ENCODE peak calls at places on chromosome 3, in six cellular contexts. One of them, this sample, is unnamed.

GRCh38 chr3:17894434-17895060 is 152.1 kb upstream of the TBC1D5 start:
- DNase-seq in adrenal gland: no peak
- DNase-seq in AG04449: no peak
- DNase-seq in omental fat pad: no peak
- DNase-seq in endothelial cell of umbilical vein: no peak
- DNase-seq in B cell: no peak
- DNase-seq in this sample: no peak

GRCh38 chr3:126436826-126437717 is 38.6 kb downstream of the ZXDC start:
- DNase-seq in adrenal gland: peak; percentile 8
- DNase-seq in AG04449: no peak
- DNase-seq in omental fat pad: no peak
- DNase-seq in endothelial cell of umbilical vein: no peak
- DNase-seq in B cell: no peak
- DNase-seq in this sample: no peak

GRCh38 chr3:122577409-122578028 is at the start of gene PARP15:
- DNase-seq in adrenal gland: no peak
- DNase-seq in AG04449: no peak
- DNase-seq in omental fat pad: no peak
- DNase-seq in endothelial cell of umbilical vein: peak; percentile 24
- DNase-seq in B cell: no peak
- DNase-seq in this sample: no peak

GRCh38 chr3:23806322-23807160 is 786 bp downstream of the UBE2E1 start:
- DNase-seq in adrenal gland: peak; percentile 36
- DNase-seq in AG04449: no peak
- DNase-seq in omental fat pad: no peak
- DNase-seq in endothelial cell of umbilical vein: peak; percentile 35
- DNase-seq in B cell: peak; percentile 76
- DNase-seq in this sample: peak; percentile 34

GRCh38 chr3:59809016-59809415 is 759.2 kb upstream of the CFAP20DC start:
- DNase-seq in adrenal gland: no peak
- DNase-seq in AG04449: peak; percentile 10
- DNase-seq in omental fat pad: no peak
- DNase-seq in endothelial cell of umbilical vein: no peak
- DNase-seq in B cell: no peak
- DNase-seq in this sample: no peak

GRCh38 chr3:152472606-152472954 is 203.9 kb downstream of the MBNL1 start:
- DNase-seq in adrenal gland: no peak
- DNase-seq in AG04449: no peak
- DNase-seq in omental fat pad: no peak
- DNase-seq in endothelial cell of umbilical vein: no peak
- DNase-seq in B cell: no peak
- DNase-seq in this sample: no peak

GRCh38 chr3:117628896-117629295 is 919.3 kb downstream of the TUSC7 start:
- DNase-seq in adrenal gland: no peak
- DNase-seq in AG04449: peak; percentile 17
- DNase-seq in omental fat pad: no peak
- DNase-seq in endothelial cell of umbilical vein: peak; percentile 95
- DNase-seq in B cell: no peak
- DNase-seq in this sample: no peak

GRCh38 chr3:13479332-13479581 is 849 bp upstream of the HDAC11 start:
- DNase-seq in adrenal gland: peak; percentile 48
- DNase-seq in AG04449: no peak
- DNase-seq in omental fat pad: no peak
- DNase-seq in endothelial cell of umbilical vein: no peak
- DNase-seq in B cell: peak; percentile 62
- DNase-seq in this sample: peak; percentile 52

GRCh38 chr3:193190387-193190786 is 50.6 kb upstream of the PLAAT1 start:
- DNase-seq in adrenal gland: peak; percentile 20
- DNase-seq in AG04449: no peak
- DNase-seq in omental fat pad: no peak
- DNase-seq in endothelial cell of umbilical vein: peak; percentile 56
- DNase-seq in B cell: no peak
- DNase-seq in this sample: no peak

GRCh38 chr3:78880588-78881461 is 887.0 kb downstream of the ROBO1 start:
- DNase-seq in adrenal gland: no peak
- DNase-seq in AG04449: no peak
- DNase-seq in omental fat pad: no peak
- DNase-seq in endothelial cell of umbilical vein: no peak
- DNase-seq in B cell: no peak
- DNase-seq in this sample: no peak

GRCh38 chr3:45608885-45609284 is 14.3 kb downstream of the LIMD1 start:
- DNase-seq in adrenal gland: no peak
- DNase-seq in AG04449: no peak
- DNase-seq in omental fat pad: no peak
- DNase-seq in endothelial cell of umbilical vein: no peak
- DNase-seq in B cell: no peak
- DNase-seq in this sample: no peak

GRCh38 chr3:56547486-56547885 is 9.5 kb upstream of the CCDC66 start:
- DNase-seq in adrenal gland: no peak
- DNase-seq in AG04449: no peak
- DNase-seq in omental fat pad: no peak
- DNase-seq in endothelial cell of umbilical vein: peak; percentile 12
- DNase-seq in B cell: no peak
- DNase-seq in this sample: no peak

GRCh38 chr3:61719278-61719977 is 158.1 kb downstream of the PTPRG start:
- DNase-seq in adrenal gland: no peak
- DNase-seq in AG04449: no peak
- DNase-seq in omental fat pad: no peak
- DNase-seq in endothelial cell of umbilical vein: no peak
- DNase-seq in B cell: no peak
- DNase-seq in this sample: no peak

GRCh38 chr3:3038201-3038991 is 71.8 kb downstream of the IL5RA start:
- DNase-seq in adrenal gland: no peak
- DNase-seq in AG04449: no peak
- DNase-seq in omental fat pad: no peak
- DNase-seq in endothelial cell of umbilical vein: no peak
- DNase-seq in B cell: no peak
- DNase-seq in this sample: no peak

GRCh38 chr3:62732183-62732904 is 142.9 kb downstream of the CADPS start:
- DNase-seq in adrenal gland: no peak
- DNase-seq in AG04449: no peak
- DNase-seq in omental fat pad: no peak
- DNase-seq in endothelial cell of umbilical vein: no peak
- DNase-seq in B cell: no peak
- DNase-seq in this sample: no peak

GRCh38 chr3:1092771-1093170 is at the start of gene CNTN6:
- DNase-seq in adrenal gland: no peak
- DNase-seq in AG04449: no peak
- DNase-seq in omental fat pad: no peak
- DNase-seq in endothelial cell of umbilical vein: no peak
- DNase-seq in B cell: no peak
- DNase-seq in this sample: no peak

GRCh38 chr3:5231536-5231935 is 44.0 kb downstream of the EDEM1 start:
- DNase-seq in adrenal gland: no peak
- DNase-seq in AG04449: no peak
- DNase-seq in omental fat pad: no peak
- DNase-seq in endothelial cell of umbilical vein: no peak
- DNase-seq in B cell: no peak
- DNase-seq in this sample: no peak

GRCh38 chr3:110969229-110970211 is 102.1 kb upstream of the NECTIN3 start:
- DNase-seq in adrenal gland: no peak
- DNase-seq in AG04449: no peak
- DNase-seq in omental fat pad: no peak
- DNase-seq in endothelial cell of umbilical vein: no peak
- DNase-seq in B cell: no peak
- DNase-seq in this sample: no peak

GRCh38 chr3:49662720-49663413 is 11.3 kb upstream of the APEH start:
- DNase-seq in adrenal gland: no peak
- DNase-seq in AG04449: no peak
- DNase-seq in omental fat pad: no peak
- DNase-seq in endothelial cell of umbilical vein: no peak
- DNase-seq in B cell: no peak
- DNase-seq in this sample: no peak

GRCh38 chr3:139231555-139232281 is 112.1 kb upstream of the MRPS22 start:
- DNase-seq in adrenal gland: no peak
- DNase-seq in AG04449: no peak
- DNase-seq in omental fat pad: no peak
- DNase-seq in endothelial cell of umbilical vein: no peak
- DNase-seq in B cell: no peak
- DNase-seq in this sample: no peak

GRCh38 chr3:100002599-100003350 is 111.5 kb downstream of the FILIP1L start:
- DNase-seq in adrenal gland: peak; percentile 36
- DNase-seq in AG04449: peak; percentile 82
- DNase-seq in omental fat pad: no peak
- DNase-seq in endothelial cell of umbilical vein: peak; percentile 81
- DNase-seq in B cell: no peak
- DNase-seq in this sample: no peak

GRCh38 chr3:102129774-102130608 is 280.7 kb downstream of the NFKBIZ start:
- DNase-seq in adrenal gland: no peak
- DNase-seq in AG04449: no peak
- DNase-seq in omental fat pad: no peak
- DNase-seq in endothelial cell of umbilical vein: peak; percentile 88
- DNase-seq in B cell: no peak
- DNase-seq in this sample: peak; percentile 18

GRCh38 chr3:119098620-119099222 is 47.2 kb upstream of the TEX55 start:
- DNase-seq in adrenal gland: peak; percentile 28
- DNase-seq in AG04449: peak; percentile 2
- DNase-seq in omental fat pad: no peak
- DNase-seq in endothelial cell of umbilical vein: peak; percentile 40
- DNase-seq in B cell: no peak
- DNase-seq in this sample: no peak

GRCh38 chr3:55488398-55489055 is 1.4 kb upstream of the WNT5A start:
- DNase-seq in adrenal gland: peak; percentile 60
- DNase-seq in AG04449: no peak
- DNase-seq in omental fat pad: no peak
- DNase-seq in endothelial cell of umbilical vein: peak; percentile 51
- DNase-seq in B cell: no peak
- DNase-seq in this sample: peak; percentile 49

GRCh38 chr3:38627956-38628355 is 21.5 kb downstream of the SCN5A start:
- DNase-seq in adrenal gland: no peak
- DNase-seq in AG04449: no peak
- DNase-seq in omental fat pad: no peak
- DNase-seq in endothelial cell of umbilical vein: peak; percentile 32
- DNase-seq in B cell: no peak
- DNase-seq in this sample: no peak

GRCh38 chr3:53956591-53956990 is 64.9 kb upstream of the SELENOK start:
- DNase-seq in adrenal gland: no peak
- DNase-seq in AG04449: no peak
- DNase-seq in omental fat pad: no peak
- DNase-seq in endothelial cell of umbilical vein: no peak
- DNase-seq in B cell: no peak
- DNase-seq in this sample: no peak

GRCh38 chr3:14143271-14143605 is 18.4 kb downstream of the TMEM43 start:
- DNase-seq in adrenal gland: no peak
- DNase-seq in AG04449: peak; percentile 28
- DNase-seq in omental fat pad: no peak
- DNase-seq in endothelial cell of umbilical vein: no peak
- DNase-seq in B cell: no peak
- DNase-seq in this sample: no peak

GRCh38 chr3:36840453-36840921 is 76.1 kb upstream of the DCLK3 start:
- DNase-seq in adrenal gland: no peak
- DNase-seq in AG04449: no peak
- DNase-seq in omental fat pad: no peak
- DNase-seq in endothelial cell of umbilical vein: no peak
- DNase-seq in B cell: no peak
- DNase-seq in this sample: peak; percentile 31

GRCh38 chr3:36833160-36833814 is 68.9 kb upstream of the DCLK3 start:
- DNase-seq in adrenal gland: no peak
- DNase-seq in AG04449: no peak
- DNase-seq in omental fat pad: no peak
- DNase-seq in endothelial cell of umbilical vein: no peak
- DNase-seq in B cell: no peak
- DNase-seq in this sample: no peak

GRCh38 chr3:36832406-36832805 is 68.1 kb upstream of the DCLK3 start:
- DNase-seq in adrenal gland: no peak
- DNase-seq in AG04449: no peak
- DNase-seq in omental fat pad: no peak
- DNase-seq in endothelial cell of umbilical vein: no peak
- DNase-seq in B cell: no peak
- DNase-seq in this sample: no peak

GRCh38 chr3:36842275-36842674 is 77.9 kb upstream of the DCLK3 start:
- DNase-seq in adrenal gland: no peak
- DNase-seq in AG04449: no peak
- DNase-seq in omental fat pad: no peak
- DNase-seq in endothelial cell of umbilical vein: no peak
- DNase-seq in B cell: no peak
- DNase-seq in this sample: no peak

DNA sequence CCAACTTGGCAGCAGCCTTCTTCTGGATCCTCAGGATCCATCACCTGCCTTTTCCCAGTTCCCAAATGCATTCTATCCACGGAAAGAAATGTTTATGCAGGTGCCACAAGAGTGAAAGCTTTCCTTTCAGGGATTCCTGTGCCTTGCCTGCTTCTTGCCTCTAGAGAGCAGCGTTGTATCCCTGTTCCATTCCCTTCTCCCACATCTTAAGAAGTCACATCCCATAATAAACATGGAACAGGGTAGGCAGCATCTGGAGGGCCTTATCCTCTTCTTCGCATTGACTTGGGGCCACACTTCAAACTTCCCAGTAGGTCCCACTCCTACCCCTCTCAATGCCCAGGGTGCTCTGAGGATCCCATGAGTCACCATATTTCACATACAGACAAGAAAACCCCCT is 72.7 kb upstream of the DCLK3 start:
- DNase-seq in adrenal gland: no peak
- DNase-seq in AG04449: no peak
- DNase-seq in omental fat pad: no peak
- DNase-seq in endothelial cell of umbilical vein: peak; percentile 11
- DNase-seq in B cell: no peak
- DNase-seq in this sample: no peak
- TF ChIP-seq CTCF in adrenal gland: no peak
- TF ChIP-seq CTCF in AG04449: no peak
- TF ChIP-seq CTCF in omental fat pad: no peak
- TF ChIP-seq CTCF in endothelial cell of umbilical vein: no peak
- TF ChIP-seq CTCF in B cell: no peak
- TF ChIP-seq CTCF in this sample: no peak

GRCh38 chr3:190696777-190697501 is 165.6 kb downstream of the GMNC start:
- DNase-seq in adrenal gland: peak; percentile 16
- DNase-seq in AG04449: no peak
- DNase-seq in omental fat pad: no peak
- DNase-seq in endothelial cell of umbilical vein: peak; percentile 37
- DNase-seq in B cell: no peak
- DNase-seq in this sample: no peak
- TF ChIP-seq CTCF in adrenal gland: peak; percentile 48
- TF ChIP-seq CTCF in AG04449: peak; percentile 40
- TF ChIP-seq CTCF in omental fat pad: no peak
- TF ChIP-seq CTCF in endothelial cell of umbilical vein: peak; percentile 12
- TF ChIP-seq CTCF in B cell: peak; percentile 68
- TF ChIP-seq CTCF in this sample: peak; percentile 66

GRCh38 chr3:120892921-120893320 is 15.1 kb upstream of the STXBP5L start:
- DNase-seq in adrenal gland: no peak
- DNase-seq in AG04449: no peak
- DNase-seq in omental fat pad: no peak
- DNase-seq in endothelial cell of umbilical vein: no peak
- DNase-seq in B cell: no peak
- DNase-seq in this sample: no peak
- TF ChIP-seq CTCF in adrenal gland: no peak
- TF ChIP-seq CTCF in AG04449: no peak
- TF ChIP-seq CTCF in omental fat pad: no peak
- TF ChIP-seq CTCF in endothelial cell of umbilical vein: no peak
- TF ChIP-seq CTCF in B cell: no peak
- TF ChIP-seq CTCF in this sample: no peak

DNA sequence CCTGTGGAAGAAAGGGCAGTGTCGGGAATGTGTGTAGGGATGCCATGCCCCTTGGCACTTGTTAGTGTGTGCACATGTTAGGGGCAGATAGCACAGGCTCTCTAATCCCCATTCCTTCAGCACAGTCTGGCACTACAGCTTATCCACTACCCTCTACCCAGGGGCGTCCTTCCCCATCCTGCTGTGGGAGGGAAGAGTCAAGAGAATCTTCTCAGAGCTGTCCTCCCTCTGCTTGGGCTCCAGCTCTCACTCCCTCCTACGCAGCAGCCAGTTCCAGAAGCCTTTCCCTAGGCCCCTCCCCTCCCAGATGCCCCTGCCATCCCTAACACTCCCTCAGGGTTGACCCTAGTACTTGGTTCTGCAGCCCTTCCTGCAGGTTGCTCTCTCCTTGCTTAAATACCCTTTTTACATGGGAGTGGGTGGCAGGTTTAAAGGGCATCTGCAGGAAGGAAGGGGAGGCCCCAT is 815 bp upstream of the GRM2 start:
- DNase-seq in adrenal gland: no peak
- DNase-seq in AG04449: no peak
- DNase-seq in omental fat pad: peak; percentile 20
- DNase-seq in endothelial cell of umbilical vein: no peak
- DNase-seq in B cell: no peak
- DNase-seq in this sample: peak; percentile 3
- TF ChIP-seq CTCF in adrenal gland: no peak
- TF ChIP-seq CTCF in AG04449: no peak
- TF ChIP-seq CTCF in omental fat pad: no peak
- TF ChIP-seq CTCF in endothelial cell of umbilical vein: no peak
- TF ChIP-seq CTCF in B cell: no peak
- TF ChIP-seq CTCF in this sample: no peak